ENCODE peak calls at places on chromosome 15, in nine cellular contexts. S is Panc1, D is HCT116, Q is stomach, A is breast epithelium, Y is HepG2, U is transverse colon, L is suprapubic skin, C is SK-N-SH. E is an unnamed sample.
A peak's percentile ranks its signal among the peaks of the same experiment; 100 is the strongest.

GRCh38 chr15:40430271-40430805 is 10.4 kb upstream of the BAHD1 start:
- DNase-seq in S (no peak), D (no peak), Q (no peak), A (no peak), Y (no peak), U (peak; percentile 69), L (no peak), C (no peak), E (no peak)

GRCh38 chr15:96629501-96629900 is 299.0 kb downstream of the NR2F2 start:
- DNase-seq in S (no peak), D (no peak), Q (peak; percentile 60), A (no peak), Y (no peak), U (peak; percentile 9), L (no peak), C (no peak), E (no peak)

GRCh38 chr15:87777054-87777498 is 479.5 kb downstream of the NTRK3 start:
- DNase-seq in S (no peak), D (no peak), Q (no peak), A (no peak), Y (no peak), U (no peak), L (no peak), C (no peak), E (no peak)

GRCh38 chr15:62612183-62612733 is 430.3 kb upstream of the TPM1 start:
- DNase-seq in S (no peak), D (no peak), Q (no peak), A (no peak), Y (no peak), U (no peak), L (no peak), C (peak; percentile 51), E (no peak)

GRCh38 chr15:63521405-63522142 is 17.2 kb downstream of the USP3 start:
- DNase-seq in S (no peak), D (no peak), Q (no peak), A (no peak), Y (no peak), U (no peak), L (no peak), C (no peak), E (no peak)

GRCh38 chr15:66655511-66655910 is 46.5 kb upstream of the SMAD6 start:
- DNase-seq in S (no peak), D (no peak), Q (no peak), A (no peak), Y (no peak), U (no peak), L (no peak), C (no peak), E (no peak)

GRCh38 chr15:58510715-58511465 is 79.1 kb downstream of the LIPC start:
- DNase-seq in S (no peak), D (no peak), Q (no peak), A (no peak), Y (no peak), U (no peak), L (no peak), C (no peak), E (no peak)

GRCh38 chr15:60001642-60002527 is 2.2 kb upstream of the FOXB1 start:
- DNase-seq in S (no peak), D (no peak), Q (no peak), A (no peak), Y (no peak), U (no peak), L (no peak), C (peak; percentile 26), E (no peak)

GRCh38 chr15:91022832-91023129 is 387 bp upstream of the VPS33B start:
- DNase-seq in S (no peak), D (no peak), Q (no peak), A (no peak), Y (no peak), U (no peak), L (no peak), C (no peak), E (no peak)

GRCh38 chr15:29805043-29805707 is 17.1 kb downstream of the TJP1 start:
- DNase-seq in S (no peak), D (no peak), Q (no peak), A (no peak), Y (peak; percentile 18), U (no peak), L (no peak), C (no peak), E (no peak)

GRCh38 chr15:69662668-69663000 is 210.0 kb downstream of the RPLP1 start:
- DNase-seq in S (no peak), D (no peak), Q (no peak), A (no peak), Y (no peak), U (no peak), L (no peak), C (no peak), E (no peak)

GRCh38 chr15:61459785-61460707 is 230.9 kb upstream of the RORA start:
- DNase-seq in S (no peak), D (no peak), Q (no peak), A (no peak), Y (peak; percentile 4), U (no peak), L (no peak), C (peak; percentile 47), E (no peak)

GRCh38 chr15:51093865-51094605 is 671 bp downstream of the TNFAIP8L3 start:
- DNase-seq in S (no peak), D (no peak), Q (no peak), A (no peak), Y (peak; percentile 40), U (peak; percentile 29), L (peak; percentile 79), C (peak; percentile 62), E (no peak)

GRCh38 chr15:75042730-75043508 is 19.5 kb downstream of the PPCDC start:
- DNase-seq in S (no peak), D (peak; percentile 43), Q (peak; percentile 86), A (peak; percentile 60), Y (peak; percentile 93), U (peak; percentile 91), L (peak; percentile 80), C (peak; percentile 44), E (peak; percentile 85)

GRCh38 chr15:74815121-74815933 is 2.7 kb downstream of the LMAN1L start:
- DNase-seq in S (no peak), D (no peak), Q (peak; percentile 88), A (peak; percentile 42), Y (no peak), U (peak; percentile 82), L (no peak), C (peak; percentile 53), E (no peak)

GRCh38 chr15:99138491-99138982 is 33.7 kb downstream of the SYNM start:
- DNase-seq in S (no peak), D (no peak), Q (no peak), A (peak; percentile 29), Y (no peak), U (no peak), L (no peak), C (no peak), E (no peak)
- TF ChIP-seq POLR2AphosphoS5 in S (no peak), D (no peak), Q (no peak), A (no peak), Y (no peak), U (no peak), L (no peak), C (no peak), E (no peak)

DNA sequence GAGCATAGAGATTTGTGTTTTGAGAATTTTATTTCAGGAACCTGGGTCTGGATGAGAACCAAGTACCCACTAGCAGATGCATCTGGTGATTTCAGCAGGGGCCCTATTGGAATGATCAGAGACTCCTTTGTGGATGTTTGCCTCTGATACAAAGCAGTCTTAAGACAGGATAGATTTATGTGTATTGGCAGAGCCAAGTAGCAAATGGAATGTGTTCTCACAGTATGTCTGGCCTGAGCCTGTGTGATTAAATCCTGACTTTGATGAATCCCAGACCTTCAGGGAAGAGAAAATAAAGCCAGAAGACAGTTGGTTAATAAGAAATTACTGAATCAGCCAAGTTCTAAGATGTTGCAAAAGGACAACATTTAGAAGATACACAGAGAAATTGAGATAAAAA is 755.5 kb upstream of the SEMA6D start:
- DNase-seq in S (no peak), D (no peak), Q (no peak), A (no peak), Y (no peak), U (no peak), L (no peak), C (peak; percentile 6), E (no peak)
- TF ChIP-seq POLR2AphosphoS5 in S (no peak), D (no peak), Q (peak; percentile 59), A (no peak), Y (no peak), U (peak; percentile 76), L (no peak), C (no peak), E (no peak)

GRCh38 chr15:42800731-42801474 is 64.0 kb upstream of the CDAN1 start:
- DNase-seq in S (no peak), D (no peak), Q (no peak), A (no peak), Y (peak; percentile 12), U (no peak), L (no peak), C (no peak), E (no peak)

GRCh38 chr15:42802168-42802567 is 65.2 kb upstream of the CDAN1 start:
- DNase-seq in S (no peak), D (no peak), Q (no peak), A (no peak), Y (no peak), U (no peak), L (no peak), C (no peak), E (no peak)

GRCh38 chr15:42798802-42799201 is 61.9 kb upstream of the CDAN1 start:
- DNase-seq in S (no peak), D (no peak), Q (no peak), A (no peak), Y (no peak), U (no peak), L (no peak), C (no peak), E (no peak)

DNA sequence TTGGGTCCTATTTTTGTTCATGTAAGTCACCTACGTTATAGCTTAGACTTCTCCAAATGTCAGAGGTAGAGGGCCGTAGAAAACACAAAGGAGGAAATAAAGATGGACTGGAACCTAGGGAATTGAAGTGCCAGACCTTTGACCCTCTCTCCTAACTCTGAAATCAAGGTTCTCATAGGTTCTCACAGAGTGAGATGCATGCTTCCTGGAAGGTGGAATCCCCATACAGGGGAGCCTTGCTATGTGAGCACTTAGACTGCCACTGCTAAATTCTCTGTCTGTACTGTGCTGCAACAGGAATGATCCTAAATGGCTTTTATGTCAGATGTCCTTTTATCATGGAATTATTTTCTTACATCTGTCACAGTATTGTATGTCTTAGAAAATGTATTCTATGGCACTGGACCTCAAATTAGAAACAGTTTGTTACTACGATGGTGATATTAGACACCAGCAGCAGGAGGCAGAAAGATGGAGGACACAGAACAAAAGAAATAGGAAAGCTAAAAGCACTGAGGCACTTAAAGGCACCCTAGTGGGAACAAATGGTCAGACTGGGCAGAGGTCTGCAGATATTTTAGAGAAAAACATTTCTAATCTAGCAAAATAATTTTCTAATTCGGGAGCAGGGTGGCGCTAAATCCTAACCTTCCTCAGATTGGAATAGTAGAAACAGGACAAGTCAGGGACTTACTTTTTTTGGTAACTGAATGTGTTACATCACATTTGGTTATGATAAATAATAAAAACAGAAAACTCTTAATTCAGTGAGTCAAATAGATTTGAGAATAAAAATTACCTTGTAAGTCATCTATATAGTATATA is 60.2 kb upstream of the CDAN1 start:
- DNase-seq in S (no peak), D (no peak), Q (no peak), A (no peak), Y (no peak), U (no peak), L (no peak), C (no peak), E (no peak)
- TF ChIP-seq POLR2AphosphoS5 in S (no peak), D (no peak), Q (no peak), A (no peak), Y (no peak), U (no peak), L (no peak), C (no peak), E (no peak)

GRCh38 chr15:73058437-73058836 is 6.2 kb downstream of the NEO1 start:
- DNase-seq in S (no peak), D (no peak), Q (no peak), A (no peak), Y (no peak), U (no peak), L (no peak), C (no peak), E (no peak)
- TF ChIP-seq POLR2AphosphoS5 in S (no peak), D (no peak), Q (no peak), A (no peak), Y (no peak), U (no peak), L (no peak), C (no peak), E (no peak)